ENCODE peak calls at places on chromosomes 3 and 15, in five cellular contexts. I is activated B cell treated with CpG ODN at 0.5 μM for 24 hours; B is left ventricle myocardium superior; Z is activated CD8-positive, alpha-beta T cell treated with anti-CD3 and anti-CD28 coated beads, Interleukin-2, amount 10 ng/mL, durations not matched to agents 7 days and 5 days; Q is activated CD4-positive, alpha-beta T cell treated with anti-CD3 and anti-CD28 coated beads for 36 hours. J is an unnamed sample.
A peak's percentile ranks its signal among the peaks of the same experiment; 100 is the strongest.

GRCh38 chr15:63339006-63339766 is 42.5 kb downstream of the CA12 start:
- ATAC-seq in Z (no peak), B (no peak), Q (no peak), I (no peak), J (no peak)

GRCh38 chr3:177249203-177249602 is 51.9 kb upstream of the TBL1XR1 start:
- ATAC-seq in I (peak; percentile 15), B (no peak), Z (no peak), Q (no peak), J (no peak)

GRCh38 chr3:183131735-183132134 is 30.8 kb downstream of the LAMP3 start:
- ATAC-seq in B (no peak), Z (no peak), I (no peak), Q (no peak), J (no peak)

GRCh38 chr3:29313981-29314726 is 33.3 kb downstream of the RBMS3 start:
- ATAC-seq in Q (no peak), Z (no peak), B (no peak), I (no peak), J (peak; percentile 27)

GRCh38 chr3:44128057-44128775 is 113.5 kb upstream of the TOPAZ1 start:
- ATAC-seq in Z (peak; percentile 44), B (no peak), I (no peak), Q (no peak), J (no peak)

GRCh38 chr3:149368850-149369497 is 8.5 kb downstream of the TM4SF1 start:
- ATAC-seq in Q (no peak), Z (no peak), B (no peak), I (no peak), J (no peak)

GRCh38 chr3:172313671-172314070 is 134.6 kb downstream of the GHSR start:
- ATAC-seq in I (no peak), B (peak; percentile 20), Q (no peak), Z (no peak), J (no peak)

GRCh38 chr15:93831641-93832040 is 399.7 kb upstream of the MCTP2 start:
- ATAC-seq in Z (no peak), Q (no peak), I (no peak), B (no peak), J (no peak)

GRCh38 chr3:63565220-63565619 is 87.3 kb upstream of the SNTN start:
- ATAC-seq in Z (no peak), I (no peak), Q (no peak), B (no peak), J (no peak)

GRCh38 chr3:57816471-57817105 is 60.5 kb downstream of the SLMAP start:
- ATAC-seq in Z (no peak), I (no peak), Q (no peak), B (no peak), J (no peak)

GRCh38 chr15:86526938-86527735 is 447.5 kb downstream of the AGBL1 start:
- ATAC-seq in Z (no peak), I (no peak), Q (no peak), B (no peak), J (no peak)

GRCh38 chr3:40299721-40300335 is 9.7 kb upstream of the EIF1B start:
- ATAC-seq in B (peak; percentile 72), Q (no peak), I (no peak), Z (no peak), J (peak; percentile 77)

GRCh38 chr3:52088445-52089367 is 32.3 kb upstream of the DUSP7 start:
- ATAC-seq in Z (no peak), I (no peak), B (no peak), Q (no peak), J (peak; percentile 39)

GRCh38 chr3:113166357-113166718 is 45.0 kb upstream of the BOC start:
- ATAC-seq in I (no peak), Q (no peak), B (peak; percentile 19), Z (no peak), J (no peak)

GRCh38 chr15:69578792-69579587 is 126.4 kb downstream of the RPLP1 start:
- ATAC-seq in Q (no peak), B (peak; percentile 33), Z (no peak), I (no peak), J (peak; percentile 19)

GRCh38 chr3:172355836-172356235 is 92.4 kb downstream of the GHSR start:
- ATAC-seq in Z (no peak), Q (no peak), I (no peak), B (peak; percentile 57), J (peak; percentile 71)

GRCh38 chr3:52895416-52895815 is 1.9 kb downstream of the STIMATE start:
- ATAC-seq in I (no peak), Q (peak; percentile 66), Z (no peak), B (no peak), J (no peak)

GRCh38 chr15:101112336-101113113 is 139.3 kb downstream of the CHSY1 start:
- ATAC-seq in I (no peak), Q (no peak), Z (no peak), B (peak; percentile 6), J (no peak)

GRCh38 chr3:152316318-152316717 is 47.6 kb downstream of the MBNL1 start:
- ATAC-seq in I (no peak), Z (no peak), Q (no peak), B (no peak), J (no peak)

GRCh38 chr15:45048784-45049631 is 26.0 kb downstream of the SORD start:
- ATAC-seq in Q (no peak), I (peak; percentile 87), B (peak; percentile 69), Z (no peak), J (no peak)

GRCh38 chr15:68749365-68750141 is 71.1 kb downstream of the ANP32A start:
- ATAC-seq in Z (no peak), I (no peak), B (peak; percentile 93), Q (no peak), J (no peak)

GRCh38 chr3:60048447-60048848 is 998.6 kb upstream of the CFAP20DC start:
- ATAC-seq in B (no peak), Q (peak; percentile 76), I (no peak), Z (peak; percentile 92), J (no peak)

GRCh38 chr3:5053021-5053831 is 68.9 kb upstream of the ARL8B start:
- ATAC-seq in Z (no peak), B (no peak), I (no peak), Q (no peak), J (no peak)

GRCh38 chr15:72227192-72227586 is 3.8 kb downstream of the PKM start:
- ATAC-seq in Q (peak; percentile 30), B (no peak), Z (no peak), I (no peak), J (no peak)

GRCh38 chr3:8529197-8529637 is 27.6 kb downstream of the LMCD1 start:
- ATAC-seq in B (peak; percentile 44), Q (no peak), Z (no peak), I (no peak), J (no peak)

GRCh38 chr3:120462409-120462959 is 11.7 kb upstream of the FSTL1 start:
- ATAC-seq in Z (no peak), I (no peak), Q (no peak), B (no peak), J (no peak)

GRCh38 chr3:54138937-54139547 is 16.7 kb downstream of the CACNA2D3 start:
- ATAC-seq in Q (no peak), Z (no peak), B (peak; percentile 40), I (no peak), J (peak; percentile 29)

GRCh38 chr15:31089361-31090047 is 12.0 kb downstream of the TRPM1 start:
- ATAC-seq in I (no peak), Q (no peak), Z (no peak), B (no peak), J (no peak)

GRCh38 chr3:8610961-8611360 is 33.6 kb downstream of the SSUH2 start:
- ATAC-seq in Z (no peak), Q (no peak), B (no peak), I (no peak), J (no peak)

GRCh38 chr3:154758109-154758868 is 321.8 kb upstream of the MME start:
- ATAC-seq in B (no peak), Q (no peak), Z (no peak), I (no peak), J (no peak)

GRCh38 chr3:138060792-138061191 is 50.8 kb downstream of the CLDN18 start:
- ATAC-seq in Q (no peak), B (no peak), Z (no peak), I (no peak), J (no peak)

J was measured in gastroesophageal sphincter.